ENCODE peak calls at places on chromosomes 7 and 10, in nine cellular contexts. F, H, J, U, D, O, S, G and Y are unnamed samples.

GRCh38 chr10:5902511-5903274 is 12.7 kb downstream of the FBH1 start:
- DNase-seq in H (no peak), G (no peak), U (no peak), D (no peak), J (no peak), F (no peak), O (no peak), S (no peak), Y (no peak)

GRCh38 chr7:128812514-128813168 is 17.6 kb upstream of the FLNC start:
- DNase-seq in G (no peak), D (no peak), S (no peak), U (no peak), F (no peak), O (no peak), J (no peak), H (peak; percentile 54), Y (no peak)

GRCh38 chr10:3551761-3552160 is 233.2 kb downstream of the KLF6 start:
- DNase-seq in H (no peak), U (no peak), F (no peak), J (no peak), S (no peak), D (no peak), O (no peak), G (no peak), Y (no peak)

GRCh38 chr7:33129806-33130153 is 416 bp downstream of the BBS9 start:
- DNase-seq in S (peak; percentile 24), H (no peak), D (no peak), J (no peak), G (no peak), F (no peak), U (no peak), O (no peak), Y (no peak)

GRCh38 chr7:158646766-158647474 is 57.7 kb downstream of the NCAPG2 start:
- DNase-seq in O (no peak), J (no peak), G (no peak), H (no peak), U (no peak), D (no peak), F (no peak), S (peak; percentile 35), Y (no peak)

GRCh38 chr7:22671177-22671879 is 55.7 kb upstream of the IL6 start:
- DNase-seq in J (no peak), F (no peak), H (no peak), S (no peak), O (peak; percentile 52), U (no peak), D (no peak), G (no peak), Y (no peak)

GRCh38 chr7:30663414-30663813 is 18.8 kb downstream of the CRHR2 start:
- DNase-seq in S (no peak), U (no peak), G (no peak), J (no peak), H (no peak), O (no peak), D (no peak), F (no peak), Y (no peak)

GRCh38 chr7:94335586-94335985 is 59.1 kb upstream of the COL1A2 start:
- DNase-seq in U (no peak), H (no peak), S (no peak), D (no peak), F (no peak), G (no peak), O (peak; percentile 28), J (no peak), Y (no peak)

GRCh38 chr7:4084271-4084670 is 597.8 kb upstream of the FOXK1 start:
- DNase-seq in D (no peak), U (no peak), G (no peak), F (no peak), O (no peak), S (no peak), J (no peak), H (no peak), Y (no peak)

GRCh38 chr10:68550747-68551411 is 9.3 kb upstream of the TET1 start:
- DNase-seq in F (no peak), O (peak; percentile 82), U (no peak), H (no peak), J (peak; percentile 25), G (peak; percentile 44), D (peak; percentile 30), S (peak; percentile 26), Y (peak; percentile 33)

GRCh38 chr10:61606971-61607907 is 55.5 kb upstream of the CABCOCO1 start:
- DNase-seq in O (no peak), J (no peak), G (no peak), S (no peak), U (no peak), D (no peak), H (no peak), F (no peak), Y (no peak)

GRCh38 chr10:120981601-120982381 is 130.6 kb downstream of the WDR11 start:
- DNase-seq in F (no peak), J (no peak), G (no peak), H (no peak), D (no peak), S (no peak), O (no peak), U (no peak), Y (no peak)

GRCh38 chr7:98178762-98179490 is 32.3 kb upstream of the BHLHA15 start:
- DNase-seq in D (no peak), S (peak; percentile 71), J (no peak), O (peak; percentile 49), G (no peak), F (no peak), U (no peak), H (no peak), Y (no peak)

GRCh38 chr7:134886353-134887057 is 99.8 kb upstream of the AGBL3 start:
- DNase-seq in D (no peak), F (no peak), H (no peak), O (peak; percentile 75), S (no peak), G (peak; percentile 37), U (no peak), J (no peak), Y (no peak)

GRCh38 chr7:92550194-92550593 is 21.6 kb downstream of the RBM48 start:
- DNase-seq in O (no peak), U (no peak), H (no peak), J (no peak), S (no peak), D (no peak), G (no peak), F (no peak), Y (no peak)

GRCh38 chr7:40470817-40471216 is 336.0 kb downstream of the SUGCT start:
- DNase-seq in O (no peak), D (no peak), H (no peak), J (no peak), F (no peak), S (no peak), G (no peak), U (no peak), Y (no peak)

GRCh38 chr10:111281516-111281915 is 204.7 kb downstream of the ADRA2A start:
- DNase-seq in H (no peak), F (no peak), U (no peak), J (no peak), G (no peak), O (peak; percentile 28), D (no peak), S (no peak), Y (no peak)

GRCh38 chr7:17396692-17397091 is 98.2 kb downstream of the AHR start:
- DNase-seq in J (no peak), G (no peak), H (no peak), U (no peak), O (no peak), D (no peak), F (no peak), S (no peak), Y (no peak)

GRCh38 chr7:152148706-152149105 is 123.2 kb downstream of the GALNT11 start:
- DNase-seq in J (no peak), D (no peak), F (no peak), G (no peak), U (no peak), S (no peak), O (no peak), H (no peak), Y (no peak)

GRCh38 chr7:142880886-142881505 is 4.5 kb downstream of the TRPV6 start:
- DNase-seq in J (no peak), S (no peak), D (peak; percentile 29), O (peak; percentile 20), G (no peak), F (no peak), U (no peak), H (no peak), Y (no peak)

GRCh38 chr7:65441010-65441409 is 67.4 kb downstream of the ZNF92 start:
- DNase-seq in F (no peak), O (peak; percentile 62), G (no peak), U (no peak), S (no peak), H (no peak), D (no peak), J (no peak), Y (no peak)

GRCh38 chr10:20142311-20142710 is 326.1 kb downstream of the PLXDC2 start:
- DNase-seq in F (no peak), O (no peak), S (no peak), H (no peak), U (no peak), D (no peak), G (no peak), J (no peak), Y (no peak)

GRCh38 chr10:79926037-79926436 is 22.9 kb downstream of the SFTPD start:
- DNase-seq in J (no peak), U (no peak), S (no peak), D (no peak), H (peak; percentile 22), G (peak; percentile 24), O (no peak), F (no peak), Y (no peak)